ENCODE peak calls at places on chromosomes 12 and 14, in six cellular contexts. One of them, this sample, is unnamed.

GRCh38 chr12:65274873-65275272 is 3.6 kb upstream of the MSRB3 start:
- DNase-seq in HepG2: no peak
- DNase-seq in GM12878: no peak
- DNase-seq in K562: no peak
- DNase-seq in H1: no peak
- DNase-seq in GM12891: no peak
- DNase-seq in this sample: no peak

GRCh38 chr14:65506801-65507200 is 94.3 kb downstream of the FUT8 start:
- DNase-seq in GM12878: no peak
- DNase-seq in HepG2: peak
- DNase-seq in H1: no peak
- DNase-seq in K562: no peak
- DNase-seq in GM12891: no peak
- DNase-seq in this sample: no peak

GRCh38 chr12:83826112-83826511 is 1086.5 kb downstream of the SLC6A15 start:
- DNase-seq in HepG2: no peak
- DNase-seq in K562: peak
- DNase-seq in GM12878: no peak
- DNase-seq in GM12891: no peak
- DNase-seq in H1: peak
- DNase-seq in this sample: no peak

GRCh38 chr12:6958609-6959375 is 7.6 kb downstream of the PTPN6 start:
- DNase-seq in K562: no peak
- DNase-seq in GM12878: no peak
- DNase-seq in H1: no peak
- DNase-seq in HepG2: no peak
- DNase-seq in GM12891: no peak
- DNase-seq in this sample: no peak

GRCh38 chr12:122322501-122322900 is 56.2 kb upstream of the VPS33A start:
- DNase-seq in HepG2: no peak
- DNase-seq in H1: no peak
- DNase-seq in GM12891: no peak
- DNase-seq in GM12878: no peak
- DNase-seq in K562: no peak
- DNase-seq in this sample: no peak

GRCh38 chr12:114746297-114747074 is 62.5 kb upstream of the TBX3 start:
- DNase-seq in H1: no peak
- DNase-seq in GM12891: no peak
- DNase-seq in HepG2: no peak
- DNase-seq in K562: no peak
- DNase-seq in GM12878: no peak
- DNase-seq in this sample: no peak

GRCh38 chr12:64385468-64385867 is 5.1 kb downstream of the C12orf56 start:
- DNase-seq in GM12891: no peak
- DNase-seq in GM12878: no peak
- DNase-seq in K562: no peak
- DNase-seq in HepG2: no peak
- DNase-seq in H1: no peak
- DNase-seq in this sample: no peak

GRCh38 chr12:96773031-96773430 is 134.0 kb upstream of the NEDD1 start:
- DNase-seq in GM12878: no peak
- DNase-seq in GM12891: no peak
- DNase-seq in K562: no peak
- DNase-seq in H1: no peak
- DNase-seq in HepG2: no peak
- DNase-seq in this sample: no peak

GRCh38 chr12:89461649-89462612 is 62.7 kb downstream of the GALNT4 start:
- DNase-seq in GM12878: no peak
- DNase-seq in K562: peak
- DNase-seq in H1: no peak
- DNase-seq in GM12891: no peak
- DNase-seq in HepG2: peak
- DNase-seq in this sample: no peak

DNA sequence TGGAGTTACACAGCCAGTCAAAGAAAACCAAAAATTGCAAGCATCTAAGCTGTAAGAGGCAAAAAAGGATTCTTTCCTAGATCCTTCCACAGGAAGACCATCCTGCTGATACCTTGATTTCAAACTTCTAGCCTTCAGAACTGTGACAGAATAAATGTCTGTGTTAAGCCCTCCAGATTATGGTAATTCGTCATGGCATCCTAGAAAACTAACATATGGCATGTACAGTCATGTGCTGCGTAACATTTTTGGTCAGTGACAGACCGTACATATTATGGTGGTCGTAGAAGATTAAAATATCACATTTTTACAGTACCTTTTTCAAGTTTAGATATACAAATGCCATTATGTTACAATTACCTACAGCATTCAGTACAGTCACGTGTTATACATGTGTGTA is 660.9 kb upstream of the LMO3 start:
- DNase-seq in K562: no peak
- DNase-seq in HepG2: no peak
- DNase-seq in GM12878: no peak
- DNase-seq in GM12891: no peak
- DNase-seq in H1: no peak
- DNase-seq in this sample: no peak
- TF ChIP-seq POLR2A in K562: no peak
- TF ChIP-seq POLR2A in HepG2: no peak
- TF ChIP-seq POLR2A in GM12878: no peak
- TF ChIP-seq POLR2A in GM12891: no peak
- TF ChIP-seq POLR2A in H1: no peak
- TF ChIP-seq POLR2A in this sample: no peak

GRCh38 chr14:58912799-58913432 is 275.2 kb downstream of the DACT1 start:
- DNase-seq in GM12891: no peak
- DNase-seq in GM12878: no peak
- DNase-seq in HepG2: no peak
- DNase-seq in K562: no peak
- DNase-seq in H1: no peak
- DNase-seq in this sample: no peak
- TF ChIP-seq TAF1 in GM12891: no peak
- TF ChIP-seq TAF1 in GM12878: no peak
- TF ChIP-seq TAF1 in HepG2: no peak
- TF ChIP-seq TAF1 in K562: no peak
- TF ChIP-seq TAF1 in H1: no peak
- TF ChIP-seq TAF1 in this sample: no peak

DNA sequence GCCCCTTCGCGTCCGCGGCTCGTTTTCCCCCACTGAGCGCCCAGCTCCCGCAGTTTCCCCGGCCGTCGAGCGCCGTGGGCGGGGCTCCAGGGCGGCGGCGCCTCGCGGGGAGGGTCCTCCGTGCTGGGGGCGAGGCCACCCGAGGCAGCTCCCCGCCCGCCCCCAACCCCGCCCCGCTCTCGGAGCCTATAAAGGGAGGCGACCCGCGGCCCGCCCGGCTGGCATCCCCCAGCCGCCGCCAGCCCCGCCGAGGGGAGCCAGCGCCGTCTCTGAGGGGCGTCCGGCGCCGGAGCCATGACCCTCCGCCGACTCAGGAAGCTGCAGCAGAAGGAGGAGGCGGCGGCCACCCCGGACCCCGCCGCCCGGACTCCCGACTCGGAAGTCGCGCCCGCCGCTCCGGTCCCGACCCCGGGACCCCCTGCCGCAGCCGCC is at the start of gene TAMALIN:
- DNase-seq in GM12878: no peak
- DNase-seq in HepG2: no peak
- DNase-seq in K562: peak
- DNase-seq in GM12891: peak
- DNase-seq in H1: no peak
- DNase-seq in this sample: no peak
- TF ChIP-seq POLR2AphosphoS5 in GM12878: peak
- TF ChIP-seq POLR2AphosphoS5 in HepG2: no peak
- TF ChIP-seq POLR2AphosphoS5 in K562: no peak
- TF ChIP-seq POLR2AphosphoS5 in GM12891: no peak
- TF ChIP-seq POLR2AphosphoS5 in H1: no peak
- TF ChIP-seq POLR2AphosphoS5 in this sample: no peak

GRCh38 chr12:124655317-124656213 is 88.2 kb upstream of the NCOR2 start:
- DNase-seq in H1: peak
- DNase-seq in GM12878: no peak
- DNase-seq in HepG2: no peak
- DNase-seq in K562: no peak
- DNase-seq in GM12891: no peak
- DNase-seq in this sample: no peak
- TF ChIP-seq POLR2A in H1: no peak
- TF ChIP-seq POLR2A in GM12878: no peak
- TF ChIP-seq POLR2A in HepG2: no peak
- TF ChIP-seq POLR2A in K562: no peak
- TF ChIP-seq POLR2A in GM12891: no peak
- TF ChIP-seq POLR2A in this sample: no peak

DNA sequence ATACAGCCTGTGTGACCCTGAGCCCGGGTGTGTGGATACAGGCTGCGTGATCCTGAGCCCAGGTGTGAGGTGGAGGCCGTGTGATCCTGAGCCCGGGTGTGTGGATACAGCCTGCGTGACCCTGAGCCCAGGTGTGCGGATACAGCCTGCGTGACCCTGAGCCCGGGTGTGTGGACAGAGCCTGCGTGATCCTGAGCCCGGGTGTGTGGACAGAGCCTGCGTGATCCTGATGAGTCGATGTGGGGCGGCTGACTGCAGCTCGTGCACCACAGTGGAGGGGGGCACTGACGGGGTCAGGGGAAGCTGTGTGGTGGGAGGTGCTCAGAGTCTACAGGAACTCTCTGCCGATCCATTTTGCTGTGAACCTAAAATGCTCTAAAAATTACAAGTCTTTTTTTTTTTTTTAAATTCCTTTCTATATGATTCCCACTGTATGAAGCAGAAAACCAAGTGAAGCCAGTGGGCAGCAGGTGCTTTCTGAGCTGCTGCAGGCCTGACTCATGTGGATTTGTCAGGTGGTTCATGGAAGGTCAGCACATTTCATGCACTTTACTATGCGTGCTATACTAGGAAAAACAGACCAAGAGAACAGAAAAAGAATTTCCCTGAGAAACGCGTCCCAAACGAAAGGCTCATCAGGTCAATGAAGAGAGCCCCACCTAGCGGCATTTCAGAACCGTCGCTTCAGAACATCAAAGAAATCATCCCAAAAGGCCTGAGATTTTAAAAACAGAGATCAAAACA is 19.3 kb downstream of the BRF1 start:
- DNase-seq in H1: no peak
- DNase-seq in GM12891: no peak
- DNase-seq in K562: peak
- DNase-seq in GM12878: no peak
- DNase-seq in HepG2: peak
- DNase-seq in this sample: no peak
- TF ChIP-seq TAF1 in H1: no peak
- TF ChIP-seq TAF1 in GM12891: no peak
- TF ChIP-seq TAF1 in K562: no peak
- TF ChIP-seq TAF1 in GM12878: no peak
- TF ChIP-seq TAF1 in HepG2: no peak
- TF ChIP-seq TAF1 in this sample: no peak